ENCODE peak calls at places on chromosome 18, in six cellular contexts. Q is activated CD4-positive, alpha-beta T cell treated with anti-CD3 and anti-CD28 coated beads for 1 hour; X is NK-92 treated with Interleukin-12 subunit alpha and Interleukin-12 subunit beta, amount 100 ng/mL, for 24 hours; K is mammary epithelial cell; P is GM20000; D is OCI-LY7. H is an unnamed sample.

GRCh38 chr18:79465392-79465991 is 69.8 kb downstream of the NFATC1 start:
- DNase-seq in Q (no peak), X (no peak), K (no peak), P (peak; percentile 90), D (peak; percentile 79), H (no peak)

GRCh38 chr18:63788447-63789096 is 13.4 kb downstream of the SERPINB7 start:
- DNase-seq in Q (no peak), X (peak; percentile 54), K (peak; percentile 90), P (no peak), D (no peak), H (no peak)

GRCh38 chr18:55307505-55307904 is 280.5 kb downstream of the TCF4 start:
- DNase-seq in Q (no peak), X (no peak), K (no peak), P (no peak), D (no peak), H (no peak)

GRCh38 chr18:78639597-78639950 is 340.0 kb upstream of the SALL3 start:
- DNase-seq in Q (no peak), X (no peak), K (no peak), P (no peak), D (no peak), H (no peak)

GRCh38 chr18:3450358-3451107 is 561 bp downstream of the TGIF1 start:
- DNase-seq in Q (peak; percentile 63), X (no peak), K (no peak), P (peak; percentile 45), D (peak; percentile 59), H (peak; percentile 56)

GRCh38 chr18:49802623-49803022 is 10.7 kb downstream of the ACAA2 start:
- DNase-seq in Q (no peak), X (no peak), K (no peak), P (no peak), D (no peak), H (no peak)

GRCh38 chr18:49081511-49082146 is 130.9 kb upstream of the SMAD7 start:
- DNase-seq in Q (no peak), X (no peak), K (peak; percentile 56), P (peak; percentile 31), D (no peak), H (no peak)

GRCh38 chr18:3111523-3112240 is 98.7 kb upstream of the LPIN2 start:
- DNase-seq in Q (no peak), X (no peak), K (no peak), P (no peak), D (no peak), H (no peak)

GRCh38 chr18:78159397-78159796 is 820.2 kb upstream of the SALL3 start:
- DNase-seq in Q (no peak), X (no peak), K (no peak), P (no peak), D (no peak), H (no peak)

H was measured in endothelial cell.